ENCODE peak calls at places on chromosome 10, in four cellular contexts. N, E, I and P are unnamed samples.

GRCh38 chr10:73251683-73252444 is 580 bp downstream of the MRPS16 start:
- DNase-seq in E (no peak), I (no peak), N (no peak), P (no peak)

GRCh38 chr10:11742009-11742778 is at the start of gene ECHDC3:
- DNase-seq in E (peak; percentile 55), I (peak; percentile 47), N (peak; percentile 68), P (peak; percentile 35)

GRCh38 chr10:124650263-124650662 is 93.9 kb downstream of the FAM53B start:
- DNase-seq in I (no peak), E (no peak), N (no peak), P (no peak)

GRCh38 chr10:78211476-78212110 is 177.9 kb downstream of the RPS24 start:
- DNase-seq in I (no peak), N (peak; percentile 26), E (peak; percentile 48), P (peak; percentile 34)

GRCh38 chr10:49532461-49532860 is 6.5 kb downstream of the ERCC6 start:
- DNase-seq in N (no peak), I (no peak), E (no peak), P (no peak)

GRCh38 chr10:99573806-99574205 is 41.1 kb downstream of the NKX2-3 start:
- DNase-seq in I (no peak), N (no peak), E (no peak), P (no peak)

GRCh38 chr10:74839708-74840107 is 13.3 kb downstream of the KAT6B start:
- DNase-seq in I (no peak), N (no peak), E (no peak), P (no peak)

GRCh38 chr10:80464557-80465466 is 10.7 kb downstream of the TSPAN14 start:
- DNase-seq in E (peak; percentile 70), N (peak; percentile 41), I (no peak), P (peak; percentile 34)

GRCh38 chr10:112741830-112742402 is 208.1 kb upstream of the TCF7L2 start:
- DNase-seq in E (no peak), N (no peak), I (no peak), P (no peak)

GRCh38 chr10:30027057-30028005 is 32.1 kb downstream of the JCAD start:
- DNase-seq in E (peak; percentile 55), N (peak; percentile 36), I (peak; percentile 92), P (peak; percentile 17)

GRCh38 chr10:130782467-130782866 is 529.1 kb downstream of the TCERG1L start:
- DNase-seq in N (no peak), I (no peak), E (no peak), P (no peak)